ENCODE peak calls at places on chromosome 14, in five cellular contexts. One of them, this sample, is unnamed.

GRCh38 chr14:50917449-50917848 is 26.8 kb downstream of the PYGL start:
- DNase-seq in NCI-H146: no peak
- DNase-seq in WTC11: no peak
- DNase-seq in HS-5: no peak
- DNase-seq in activated gamma-delta T cell treated with anti-CD3 and anti-CD28 coated beads, Interleukin-2, amount 50 U/mL, for 16 hours: no peak
- DNase-seq in this sample: no peak

GRCh38 chr14:56002876-56003625 is 115.2 kb upstream of the PELI2 start:
- DNase-seq in NCI-H146: no peak
- DNase-seq in WTC11: no peak
- DNase-seq in HS-5: no peak
- DNase-seq in activated gamma-delta T cell treated with anti-CD3 and anti-CD28 coated beads, Interleukin-2, amount 50 U/mL, for 16 hours: peak; percentile 14
- DNase-seq in this sample: no peak

GRCh38 chr14:94388027-94388895 is at the start of gene SERPINA1:
- DNase-seq in NCI-H146: no peak
- DNase-seq in WTC11: no peak
- DNase-seq in HS-5: no peak
- DNase-seq in activated gamma-delta T cell treated with anti-CD3 and anti-CD28 coated beads, Interleukin-2, amount 50 U/mL, for 16 hours: no peak
- DNase-seq in this sample: peak; percentile 67

GRCh38 chr14:60738843-60739508 is 4.4 kb downstream of the MNAT1 start:
- DNase-seq in NCI-H146: no peak
- DNase-seq in WTC11: no peak
- DNase-seq in HS-5: no peak
- DNase-seq in activated gamma-delta T cell treated with anti-CD3 and anti-CD28 coated beads, Interleukin-2, amount 50 U/mL, for 16 hours: no peak
- DNase-seq in this sample: no peak

GRCh38 chr14:77024171-77024627 is 4.3 kb downstream of the IRF2BPL start:
- DNase-seq in NCI-H146: no peak
- DNase-seq in WTC11: peak; percentile 89
- DNase-seq in HS-5: no peak
- DNase-seq in activated gamma-delta T cell treated with anti-CD3 and anti-CD28 coated beads, Interleukin-2, amount 50 U/mL, for 16 hours: no peak
- DNase-seq in this sample: peak; percentile 80

GRCh38 chr14:99982449-99983250 is 82.6 kb upstream of the EVL start:
- DNase-seq in NCI-H146: peak; percentile 32
- DNase-seq in WTC11: peak; percentile 52
- DNase-seq in HS-5: peak; percentile 31
- DNase-seq in activated gamma-delta T cell treated with anti-CD3 and anti-CD28 coated beads, Interleukin-2, amount 50 U/mL, for 16 hours: peak; percentile 56
- DNase-seq in this sample: peak; percentile 73

GRCh38 chr14:77023001-77023996 is 5.2 kb downstream of the IRF2BPL start:
- DNase-seq in NCI-H146: no peak
- DNase-seq in WTC11: peak; percentile 44
- DNase-seq in HS-5: no peak
- DNase-seq in activated gamma-delta T cell treated with anti-CD3 and anti-CD28 coated beads, Interleukin-2, amount 50 U/mL, for 16 hours: no peak
- DNase-seq in this sample: peak; percentile 85

GRCh38 chr14:59155886-59156285 is 32.6 kb upstream of the DAAM1 start:
- DNase-seq in NCI-H146: no peak
- DNase-seq in WTC11: no peak
- DNase-seq in HS-5: no peak
- DNase-seq in activated gamma-delta T cell treated with anti-CD3 and anti-CD28 coated beads, Interleukin-2, amount 50 U/mL, for 16 hours: no peak
- DNase-seq in this sample: no peak

GRCh38 chr14:55097894-55098560 is 31.0 kb upstream of the LGALS3 start:
- DNase-seq in NCI-H146: no peak
- DNase-seq in WTC11: no peak
- DNase-seq in HS-5: no peak
- DNase-seq in activated gamma-delta T cell treated with anti-CD3 and anti-CD28 coated beads, Interleukin-2, amount 50 U/mL, for 16 hours: peak; percentile 17
- DNase-seq in this sample: peak; percentile 46

GRCh38 chr14:94113490-94113889 is 3.0 kb downstream of the IFI27 start:
- DNase-seq in NCI-H146: no peak
- DNase-seq in WTC11: no peak
- DNase-seq in HS-5: no peak
- DNase-seq in activated gamma-delta T cell treated with anti-CD3 and anti-CD28 coated beads, Interleukin-2, amount 50 U/mL, for 16 hours: no peak
- DNase-seq in this sample: no peak

GRCh38 chr14:69475194-69475818 is 9.2 kb upstream of the PLEKHD1 start:
- DNase-seq in NCI-H146: peak; percentile 34
- DNase-seq in WTC11: no peak
- DNase-seq in HS-5: no peak
- DNase-seq in activated gamma-delta T cell treated with anti-CD3 and anti-CD28 coated beads, Interleukin-2, amount 50 U/mL, for 16 hours: no peak
- DNase-seq in this sample: peak; percentile 60